ENCODE peak calls at places on chromosomes 16 and 17, in ten cellular contexts. L is B cell; T is T follicular helper cell; Q is stimulated activated naive CD8-positive, alpha-beta T cell treated with anti-CD3 and anti-CD28 coated beads, Interleukin-15, amount 100 ng/mL, for 72 hours; Y is NCI-H1048; H is lung; E is head of caudate nucleus; J is H54; A is stimulated activated CD4-positive, alpha-beta T cell treated with anti-CD3 and anti-CD28 coated beads, Interleukin-4, amount 100 ng/mL, for 4 hours; W is CD8-positive, alpha-beta memory T cell. Z is an unnamed sample.

GRCh38 chr17:78252701-78253635 is 21.5 kb downstream of the TMEM235 start:
- DNase-seq in L (no peak), T (no peak), Q (no peak), Y (no peak), H (no peak), E (no peak), J (no peak), A (no peak), W (no peak), Z (no peak)

GRCh38 chr17:17151541-17151940 is 54.6 kb downstream of the PLD6 start:
- DNase-seq in L (no peak), T (no peak), Q (no peak), Y (no peak), H (no peak), E (no peak), J (peak), A (no peak), W (no peak), Z (no peak)

GRCh38 chr17:77555741-77556291 is 402.7 kb upstream of the TNRC6C start:
- DNase-seq in L (no peak), T (no peak), Q (no peak), Y (no peak), H (peak), E (peak), J (no peak), A (no peak), W (no peak), Z (peak)

GRCh38 chr16:85384831-85385462 is 228.2 kb upstream of the GSE1 start:
- DNase-seq in L (no peak), T (no peak), Q (no peak), Y (no peak), H (no peak), E (no peak), J (no peak), A (no peak), W (no peak), Z (peak)

GRCh38 chr17:7478276-7479138 is 924 bp downstream of the ZBTB4 start:
- DNase-seq in L (peak), T (peak), Q (peak), Y (no peak), H (peak), E (peak), J (peak), A (peak), W (peak), Z (no peak)

GRCh38 chr16:48491517-48491916 is 106.3 kb upstream of the SIAH1 start:
- DNase-seq in L (no peak), T (no peak), Q (no peak), Y (no peak), H (no peak), E (no peak), J (no peak), A (no peak), W (no peak), Z (no peak)

GRCh38 chr16:892006-892405 is 78.8 kb downstream of the LMF1 start:
- DNase-seq in L (no peak), T (no peak), Q (no peak), Y (no peak), H (no peak), E (no peak), J (no peak), A (no peak), W (no peak), Z (no peak)

GRCh38 chr17:66426397-66427033 is 124.1 kb downstream of the PRKCA start:
- DNase-seq in L (no peak), T (peak), Q (peak), Y (no peak), H (no peak), E (no peak), J (no peak), A (peak), W (peak), Z (no peak)

GRCh38 chr16:85428168-85428898 is 184.8 kb upstream of the GSE1 start:
- DNase-seq in L (peak), T (peak), Q (no peak), Y (no peak), H (no peak), E (peak), J (no peak), A (peak), W (peak), Z (no peak)

GRCh38 chr17:19520641-19521040 is 13.0 kb upstream of the SLC47A1 start:
- DNase-seq in L (no peak), T (no peak), Q (no peak), Y (no peak), H (no peak), E (no peak), J (no peak), A (no peak), W (no peak), Z (no peak)

GRCh38 chr16:88871349-88871702 is 4.9 kb upstream of the PABPN1L start:
- DNase-seq in L (no peak), T (no peak), Q (no peak), Y (no peak), H (no peak), E (no peak), J (no peak), A (no peak), W (no peak), Z (no peak)

GRCh38 chr17:37177234-37177633 is 198.6 kb upstream of the C17orf78 start:
- DNase-seq in L (no peak), T (no peak), Q (no peak), Y (no peak), H (no peak), E (peak), J (no peak), A (no peak), W (no peak), Z (peak)

GRCh38 chr16:4212207-4212933 is 29.5 kb downstream of the SRL start:
- DNase-seq in L (no peak), T (no peak), Q (no peak), Y (no peak), H (no peak), E (no peak), J (no peak), A (no peak), W (no peak), Z (no peak)

GRCh38 chr17:41520821-41521521 is 2.3 kb upstream of the KRT15 start:
- DNase-seq in L (no peak), T (no peak), Q (no peak), Y (no peak), H (no peak), E (no peak), J (no peak), A (no peak), W (no peak), Z (no peak)

GRCh38 chr16:4521971-4522623 is 16.5 kb downstream of the CDIP1 start:
- DNase-seq in L (no peak), T (no peak), Q (no peak), Y (no peak), H (no peak), E (peak), J (no peak), A (no peak), W (no peak), Z (no peak)

GRCh38 chr16:54846761-54847160 is 83.9 kb upstream of the IRX5 start:
- DNase-seq in L (no peak), T (no peak), Q (no peak), Y (no peak), H (no peak), E (no peak), J (no peak), A (no peak), W (no peak), Z (no peak)

GRCh38 chr16:55328611-55329569 is 4.9 kb downstream of the IRX6 start:
- DNase-seq in L (no peak), T (no peak), Q (no peak), Y (no peak), H (no peak), E (no peak), J (no peak), A (no peak), W (no peak), Z (no peak)

GRCh38 chr17:72661093-72661944 is 431.2 kb downstream of the SLC39A11 start:
- DNase-seq in L (no peak), T (no peak), Q (no peak), Y (peak), H (no peak), E (no peak), J (peak), A (no peak), W (no peak), Z (no peak)

GRCh38 chr16:84369938-84370627 is 1.7 kb downstream of the ATP2C2 start:
- DNase-seq in L (no peak), T (no peak), Q (no peak), Y (no peak), H (no peak), E (no peak), J (no peak), A (no peak), W (no peak), Z (no peak)

GRCh38 chr16:22374311-22375116 is at the start of gene CDR2:
- DNase-seq in L (peak), T (peak), Q (peak), Y (peak), H (peak), E (peak), J (peak), A (peak), W (peak), Z (peak)

GRCh38 chr17:44878627-44879221 is 20.5 kb downstream of the EFTUD2 start:
- DNase-seq in L (peak), T (no peak), Q (no peak), Y (no peak), H (no peak), E (no peak), J (peak), A (peak), W (no peak), Z (no peak)

GRCh38 chr16:49471038-49471727 is 97.6 kb downstream of the C16orf78 start:
- DNase-seq in L (no peak), T (no peak), Q (no peak), Y (no peak), H (peak), E (no peak), J (no peak), A (no peak), W (no peak), Z (no peak)

GRCh38 chr16:2147981-2148671 is at the start of gene RAB26:
- DNase-seq in L (peak), T (peak), Q (peak), Y (no peak), H (peak), E (peak), J (peak), A (peak), W (peak), Z (peak)

GRCh38 chr17:65584604-65585521 is 23.4 kb upstream of the AXIN2 start:
- DNase-seq in L (no peak), T (no peak), Q (no peak), Y (no peak), H (no peak), E (peak), J (no peak), A (no peak), W (no peak), Z (no peak)

GRCh38 chr16:89722392-89723278 is 1.3 kb downstream of the ZNF276 start:
- DNase-seq in L (peak), T (peak), Q (peak), Y (no peak), H (peak), E (no peak), J (no peak), A (peak), W (peak), Z (no peak)

GRCh38 chr16:58417035-58417434 is 24.8 kb downstream of the GINS3 start:
- DNase-seq in L (no peak), T (no peak), Q (no peak), Y (no peak), H (no peak), E (no peak), J (no peak), A (no peak), W (no peak), Z (no peak)

GRCh38 chr16:3388325-3388724 is 12.5 kb downstream of the ZSCAN32 start:
- DNase-seq in L (no peak), T (no peak), Q (no peak), Y (no peak), H (no peak), E (no peak), J (no peak), A (no peak), W (no peak), Z (no peak)

GRCh38 chr17:2438823-2439222 is 38.0 kb upstream of the MNT start:
- DNase-seq in L (no peak), T (no peak), Q (no peak), Y (no peak), H (no peak), E (no peak), J (no peak), A (no peak), W (no peak), Z (no peak)

Z was measured in NCI-H187 treated with DMSO at 0.1 percent for 48 hours.